ENCODE peak calls at places on chromosome 5, in eight cellular contexts. M is activated T-cell treated with anti-CD3 and anti-CD28 coated beads, Interleukin-2, amount 50 U/mL, for 4 hours; W is EL; I is Calu3; L is Right ventricle myocardium inferior; B is substantia nigra; X is lung microvascular endothelial cell; F is CD8-positive, alpha-beta memory T cell. U is an unnamed sample.

GRCh38 chr5:138391859-138392386 is 39.4 kb downstream of the KDM3B start:
- DNase-seq in M (no peak), I (no peak), F (no peak), X (no peak), L (no peak), B (no peak), W (no peak), U (no peak)

GRCh38 chr5:35035271-35035670 is 12.5 kb downstream of the AGXT2 start:
- DNase-seq in W (no peak), F (no peak), I (no peak), B (no peak), L (no peak), M (no peak), X (no peak), U (no peak)

GRCh38 chr5:976849-977751 is 31.5 kb upstream of the NKD2 start:
- DNase-seq in W (no peak), M (no peak), F (no peak), X (no peak), I (no peak), B (no peak), L (no peak), U (no peak)

GRCh38 chr5:175680020-175680419 is 22.1 kb downstream of the HRH2 start:
- DNase-seq in W (no peak), M (no peak), L (no peak), B (no peak), X (no peak), F (no peak), I (no peak), U (no peak)

GRCh38 chr5:124030043-124030461 is 518.1 kb downstream of the CSNK1G3 start:
- DNase-seq in I (no peak), L (no peak), M (no peak), X (no peak), B (no peak), F (no peak), W (no peak), U (no peak)

GRCh38 chr5:1513326-1514026 is 10.3 kb downstream of the LPCAT1 start:
- DNase-seq in L (peak), I (no peak), X (no peak), W (no peak), F (peak), M (no peak), B (no peak), U (no peak)

GRCh38 chr5:59212596-59212995 is 629.7 kb downstream of the RAB3C start:
- DNase-seq in F (no peak), X (no peak), I (no peak), M (no peak), W (no peak), L (no peak), B (no peak), U (no peak)

GRCh38 chr5:63878788-63879187 is 83.5 kb downstream of the HTR1A start:
- DNase-seq in I (no peak), L (no peak), F (no peak), B (no peak), M (no peak), X (no peak), W (no peak), U (no peak)

GRCh38 chr5:93477791-93478190 is 103.2 kb downstream of the NR2F1-AS1 start:
- DNase-seq in X (no peak), F (no peak), I (no peak), L (no peak), B (no peak), M (no peak), W (no peak), U (no peak)

GRCh38 chr5:59231221-59231931 is 648.5 kb downstream of the RAB3C start:
- DNase-seq in I (no peak), L (no peak), B (no peak), X (no peak), W (no peak), F (no peak), M (no peak), U (no peak)

GRCh38 chr5:126741361-126741760 is 35.6 kb upstream of the LMNB1 start:
- DNase-seq in B (no peak), F (no peak), M (no peak), W (no peak), L (no peak), X (no peak), I (no peak), U (no peak)

GRCh38 chr5:141969783-141970741 is 1.2 kb downstream of the RNF14 start:
- DNase-seq in F (no peak), B (no peak), M (no peak), L (no peak), I (no peak), W (peak), X (peak), U (no peak)

GRCh38 chr5:79689541-79690466 is at the start of gene CMYA5:
- DNase-seq in X (no peak), I (peak), L (peak), M (no peak), F (no peak), W (peak), B (no peak), U (no peak)

GRCh38 chr5:168989731-168990505 is 311.0 kb downstream of the SLIT3 start:
- DNase-seq in W (no peak), F (no peak), M (no peak), X (no peak), L (no peak), I (no peak), B (no peak), U (no peak)

GRCh38 chr5:157324237-157324636 is 58.3 kb downstream of the CYFIP2 start:
- DNase-seq in M (no peak), I (peak), B (no peak), W (no peak), X (peak), L (no peak), F (no peak), U (no peak)

GRCh38 chr5:84783003-84783402 is 398.3 kb upstream of the EDIL3 start:
- DNase-seq in F (no peak), M (no peak), B (no peak), I (no peak), X (no peak), W (no peak), L (no peak), U (no peak)

GRCh38 chr5:50325237-50325832 is 115.8 kb downstream of the EMB start:
- DNase-seq in X (peak), W (peak), B (no peak), I (peak), M (no peak), L (no peak), F (no peak), U (no peak)

GRCh38 chr5:1730487-1730847 is 69.2 kb downstream of the MRPL36 start:
- DNase-seq in W (no peak), M (no peak), F (no peak), B (no peak), L (no peak), I (no peak), X (no peak), U (no peak)

GRCh38 chr5:31733365-31733764 is 94.4 kb downstream of the PDZD2 start:
- DNase-seq in I (no peak), B (no peak), W (no peak), L (no peak), M (no peak), F (no peak), X (no peak), U (no peak)

GRCh38 chr5:145360936-145361335 is 474.2 kb downstream of the PRELID2 start:
- DNase-seq in X (no peak), F (no peak), M (no peak), W (peak), I (no peak), B (no peak), L (no peak), U (no peak)

U was measured in activated T-helper 1 cell treated with anti-CD3 and anti-CD28 coated beads, Interleukin-12 subunit alpha, Interleukin-12 subunit beta, Interleukin-2, Interleukin-4 antibody, amounts not matched to agents 30 ng/mL and 10 ng/mL and 1 ng/mL, durations not matched to agents 14 hours and 24 hours and 36 hours.